ENCODE peak calls at places on chromosome 6, in nine cellular contexts. G is NCI-H1092; O is mesenteric fat pad; T is activated naive CD8-positive, alpha-beta T cell treated with anti-CD3 and anti-CD28 coated beads, Interleukin-2, amount 10 ng/mL, durations not matched to agents 7 days and 5 days; I is NCI-H2081; H is psoas muscle; X is activated T-helper 1 cell treated with Interleukin-2 at 50 U/mL for 16 hours; Q is endodermal cell; D is NCI-H1105 treated with DMSO at 0.1 percent for 48 hours. E is an unnamed sample.

GRCh38 chr6:34027445-34027936 is 118.4 kb downstream of the GRM4 start:
- DNase-seq in Q (peak), I (peak), D (peak), O (no peak), G (no peak), T (peak), X (peak), H (peak), E (no peak)

GRCh38 chr6:100116409-100117194 is 122.6 kb upstream of the MCHR2 start:
- DNase-seq in O (no peak), H (no peak), Q (peak), I (peak), G (peak), D (peak), T (no peak), X (no peak), E (peak)

GRCh38 chr6:155247618-155248017 is 16.2 kb upstream of the CLDN20 start:
- DNase-seq in O (no peak), X (no peak), G (no peak), Q (peak), I (no peak), D (no peak), T (no peak), H (no peak), E (no peak)

GRCh38 chr6:163338671-163339405 is 75.7 kb upstream of the QKI start:
- DNase-seq in T (no peak), D (no peak), I (no peak), G (no peak), X (no peak), Q (no peak), H (peak), O (no peak), E (peak)

GRCh38 chr6:105787747-105788146 is 298.4 kb upstream of the PRDM1 start:
- DNase-seq in T (no peak), O (no peak), H (no peak), D (no peak), Q (no peak), G (no peak), X (no peak), I (no peak), E (no peak)

GRCh38 chr6:52696418-52696817 is 25.5 kb downstream of the TMEM14A start:
- DNase-seq in G (no peak), O (no peak), D (no peak), T (no peak), I (no peak), Q (no peak), X (no peak), H (no peak), E (no peak)

GRCh38 chr6:64815718-64816117 is 891.3 kb downstream of the EYS start:
- DNase-seq in T (no peak), I (no peak), G (no peak), Q (no peak), H (no peak), X (no peak), D (no peak), O (no peak), E (no peak)

GRCh38 chr6:128882991-128883571 is at the start of gene LAMA2:
- DNase-seq in D (no peak), Q (peak), G (no peak), O (no peak), X (no peak), T (no peak), H (peak), I (no peak), E (peak)

GRCh38 chr6:47752801-47753200 is 29.0 kb upstream of the OPN5 start:
- DNase-seq in X (no peak), H (no peak), O (no peak), G (no peak), Q (no peak), D (no peak), T (no peak), I (no peak), E (no peak)

GRCh38 chr6:165456327-165456726 is 146.9 kb upstream of the C6orf118 start:
- DNase-seq in G (peak), O (no peak), H (no peak), D (no peak), X (no peak), I (no peak), Q (no peak), T (no peak), E (no peak)

GRCh38 chr6:14716499-14717146 is 529.2 kb upstream of the JARID2 start:
- DNase-seq in H (no peak), T (no peak), I (no peak), D (no peak), O (no peak), X (no peak), Q (no peak), G (no peak), E (no peak)